ENCODE peak calls at places on chromosomes 11 and 22, in five cellular contexts. One of them, this sample, is unnamed.

GRCh38 chr11:117641008-117641915 is 155.8 kb downstream of the DSCAML1 start:
- DNase-seq in esophagus squamous epithelium: no peak
- DNase-seq in DND-41: no peak
- DNase-seq in WTC11: no peak
- DNase-seq in K562: no peak
- DNase-seq in this sample: no peak

GRCh38 chr22:35443790-35444684 is 44.1 kb downstream of the MCM5 start:
- DNase-seq in DND-41: no peak
- DNase-seq in esophagus squamous epithelium: no peak
- DNase-seq in WTC11: no peak
- DNase-seq in K562: no peak
- DNase-seq in this sample: no peak

GRCh38 chr11:70517996-70518907 is 119.9 kb downstream of the CTTN start:
- DNase-seq in K562: no peak
- DNase-seq in esophagus squamous epithelium: no peak
- DNase-seq in DND-41: no peak
- DNase-seq in WTC11: no peak
- DNase-seq in this sample: no peak

GRCh38 chr22:17159504-17159951 is 451 bp upstream of the HDHD5 start:
- DNase-seq in DND-41: no peak
- DNase-seq in K562: no peak
- DNase-seq in esophagus squamous epithelium: no peak
- DNase-seq in WTC11: no peak
- DNase-seq in this sample: peak; percentile 50

GRCh38 chr11:3081386-3081751 is 24.1 kb upstream of the CARS1 start:
- DNase-seq in WTC11: no peak
- DNase-seq in K562: no peak
- DNase-seq in esophagus squamous epithelium: no peak
- DNase-seq in DND-41: no peak
- DNase-seq in this sample: no peak

GRCh38 chr11:86606849-86607481 is 65.5 kb downstream of the ME3 start:
- DNase-seq in WTC11: no peak
- DNase-seq in K562: no peak
- DNase-seq in DND-41: no peak
- DNase-seq in esophagus squamous epithelium: no peak
- DNase-seq in this sample: no peak

GRCh38 chr11:109605006-109605405 is 183.0 kb downstream of the C11orf87 start:
- DNase-seq in esophagus squamous epithelium: no peak
- DNase-seq in WTC11: no peak
- DNase-seq in DND-41: no peak
- DNase-seq in K562: no peak
- DNase-seq in this sample: no peak

GRCh38 chr11:72222106-72222891 is 2.3 kb upstream of the INPPL1 start:
- DNase-seq in esophagus squamous epithelium: no peak
- DNase-seq in DND-41: no peak
- DNase-seq in WTC11: no peak
- DNase-seq in K562: no peak
- DNase-seq in this sample: peak; percentile 5

GRCh38 chr22:50445071-50445879 is 29.6 kb downstream of the SBF1 start:
- DNase-seq in K562: peak; percentile 24
- DNase-seq in DND-41: peak; percentile 47
- DNase-seq in esophagus squamous epithelium: no peak
- DNase-seq in WTC11: no peak
- DNase-seq in this sample: no peak

GRCh38 chr11:121722431-121723256 is 269.9 kb upstream of the SORL1-AS1 start:
- DNase-seq in K562: no peak
- DNase-seq in esophagus squamous epithelium: no peak
- DNase-seq in DND-41: no peak
- DNase-seq in WTC11: peak; percentile 63
- DNase-seq in this sample: peak; percentile 10

GRCh38 chr22:25023879-25024278 is 71.4 kb downstream of the KIAA1671 start:
- DNase-seq in DND-41: no peak
- DNase-seq in WTC11: no peak
- DNase-seq in esophagus squamous epithelium: no peak
- DNase-seq in K562: no peak
- DNase-seq in this sample: no peak

GRCh38 chr22:30483169-30483568 is 11.4 kb upstream of the SEC14L3 start:
- DNase-seq in DND-41: no peak
- DNase-seq in WTC11: no peak
- DNase-seq in esophagus squamous epithelium: no peak
- DNase-seq in K562: no peak
- DNase-seq in this sample: no peak

GRCh38 chr11:133821776-133822175 is 23.5 kb downstream of the SPATA19 start:
- DNase-seq in WTC11: peak; percentile 83
- DNase-seq in esophagus squamous epithelium: no peak
- DNase-seq in K562: peak; percentile 57
- DNase-seq in DND-41: peak; percentile 49
- DNase-seq in this sample: peak; percentile 78

GRCh38 chr11:95908826-95909225 is 15.1 kb downstream of the MTMR2 start:
- DNase-seq in WTC11: no peak
- DNase-seq in DND-41: no peak
- DNase-seq in K562: no peak
- DNase-seq in esophagus squamous epithelium: no peak
- DNase-seq in this sample: no peak

GRCh38 chr22:49935561-49935960 is 17.1 kb downstream of the CRELD2 start:
- DNase-seq in esophagus squamous epithelium: no peak
- DNase-seq in WTC11: no peak
- DNase-seq in K562: peak; percentile 52
- DNase-seq in DND-41: no peak
- DNase-seq in this sample: no peak

GRCh38 chr11:85809881-85810280 is 1.1 kb downstream of the SYTL2 start:
- DNase-seq in DND-41: no peak
- DNase-seq in esophagus squamous epithelium: no peak
- DNase-seq in WTC11: peak; percentile 45
- DNase-seq in K562: peak; percentile 19
- DNase-seq in this sample: no peak

GRCh38 chr11:3231550-3231850 is 717 bp downstream of the MRGPRE start:
- DNase-seq in WTC11: no peak
- DNase-seq in esophagus squamous epithelium: no peak
- DNase-seq in K562: no peak
- DNase-seq in DND-41: no peak
- DNase-seq in this sample: peak; percentile 24

GRCh38 chr11:115126515-115127208 is 377.6 kb downstream of the CADM1 start:
- DNase-seq in DND-41: no peak
- DNase-seq in K562: no peak
- DNase-seq in WTC11: no peak
- DNase-seq in esophagus squamous epithelium: no peak
- DNase-seq in this sample: peak; percentile 64

GRCh38 chr11:35235944-35236666 is 97.1 kb downstream of the CD44 start:
- DNase-seq in WTC11: no peak
- DNase-seq in K562: no peak
- DNase-seq in DND-41: peak; percentile 81
- DNase-seq in esophagus squamous epithelium: no peak
- DNase-seq in this sample: no peak

GRCh38 chr11:11584446-11584810 is 37.4 kb downstream of the GALNT18 start:
- DNase-seq in DND-41: no peak
- DNase-seq in esophagus squamous epithelium: no peak
- DNase-seq in K562: no peak
- DNase-seq in WTC11: no peak
- DNase-seq in this sample: no peak

GRCh38 chr11:58905716-58906547 is 33.4 kb upstream of the GLYATL1 start:
- DNase-seq in esophagus squamous epithelium: no peak
- DNase-seq in DND-41: no peak
- DNase-seq in K562: peak; percentile 24
- DNase-seq in WTC11: peak; percentile 85
- DNase-seq in this sample: no peak

GRCh38 chr11:78731008-78731407 is 156.3 kb upstream of the NARS2 start:
- DNase-seq in DND-41: no peak
- DNase-seq in K562: no peak
- DNase-seq in WTC11: no peak
- DNase-seq in esophagus squamous epithelium: no peak
- DNase-seq in this sample: no peak

GRCh38 chr11:75383246-75383645 is 16.1 kb upstream of the RPS3 start:
- DNase-seq in esophagus squamous epithelium: no peak
- DNase-seq in K562: no peak
- DNase-seq in DND-41: no peak
- DNase-seq in WTC11: peak; percentile 41
- DNase-seq in this sample: no peak

GRCh38 chr11:77139201-77139600 is 11.2 kb downstream of the MYO7A start:
- DNase-seq in esophagus squamous epithelium: no peak
- DNase-seq in WTC11: no peak
- DNase-seq in K562: no peak
- DNase-seq in DND-41: no peak
- DNase-seq in this sample: no peak

DNA sequence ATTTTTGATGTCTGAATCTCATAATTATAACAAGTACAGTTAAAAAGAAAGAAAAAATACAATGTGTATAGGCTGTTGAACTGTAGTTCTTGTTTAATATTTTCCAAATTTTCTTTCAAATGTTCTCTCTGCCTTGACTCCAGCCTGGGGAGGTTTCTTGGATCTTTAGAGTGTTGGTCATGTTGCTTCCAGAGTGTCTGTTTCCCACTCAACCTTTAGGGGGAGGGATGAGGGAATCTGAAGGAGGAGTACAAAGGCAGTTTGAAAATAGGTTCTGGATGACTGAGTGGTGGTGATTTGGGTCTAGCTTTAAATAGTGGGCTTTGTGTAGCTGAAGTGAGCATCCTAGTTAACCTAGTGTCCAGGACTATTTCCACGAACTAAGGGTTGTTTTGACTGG is 2.0 kb downstream of the CTNND1 start:
- DNase-seq in K562: peak; percentile 40
- DNase-seq in WTC11: no peak
- DNase-seq in esophagus squamous epithelium: no peak
- DNase-seq in DND-41: no peak
- DNase-seq in this sample: no peak
- TF ChIP-seq CTCF in K562: peak; percentile 16
- TF ChIP-seq CTCF in WTC11: no peak
- TF ChIP-seq CTCF in esophagus squamous epithelium: peak; percentile 25
- TF ChIP-seq CTCF in DND-41: no peak
- TF ChIP-seq CTCF in this sample: no peak

GRCh38 chr22:42819412-42820069 is 37.5 kb downstream of the ARFGAP3 start:
- DNase-seq in WTC11: no peak
- DNase-seq in esophagus squamous epithelium: no peak
- DNase-seq in DND-41: no peak
- DNase-seq in K562: no peak
- DNase-seq in this sample: no peak

GRCh38 chr22:42821386-42821785 is 35.7 kb downstream of the ARFGAP3 start:
- DNase-seq in DND-41: no peak
- DNase-seq in WTC11: no peak
- DNase-seq in esophagus squamous epithelium: no peak
- DNase-seq in K562: no peak
- DNase-seq in this sample: no peak

GRCh38 chr22:42816339-42816738 is 40.7 kb downstream of the ARFGAP3 start:
- DNase-seq in esophagus squamous epithelium: no peak
- DNase-seq in WTC11: no peak
- DNase-seq in DND-41: no peak
- DNase-seq in K562: no peak
- DNase-seq in this sample: no peak

GRCh38 chr22:42817556-42817955 is 39.5 kb downstream of the ARFGAP3 start:
- DNase-seq in DND-41: no peak
- DNase-seq in WTC11: no peak
- DNase-seq in esophagus squamous epithelium: no peak
- DNase-seq in K562: no peak
- DNase-seq in this sample: no peak

DNA sequence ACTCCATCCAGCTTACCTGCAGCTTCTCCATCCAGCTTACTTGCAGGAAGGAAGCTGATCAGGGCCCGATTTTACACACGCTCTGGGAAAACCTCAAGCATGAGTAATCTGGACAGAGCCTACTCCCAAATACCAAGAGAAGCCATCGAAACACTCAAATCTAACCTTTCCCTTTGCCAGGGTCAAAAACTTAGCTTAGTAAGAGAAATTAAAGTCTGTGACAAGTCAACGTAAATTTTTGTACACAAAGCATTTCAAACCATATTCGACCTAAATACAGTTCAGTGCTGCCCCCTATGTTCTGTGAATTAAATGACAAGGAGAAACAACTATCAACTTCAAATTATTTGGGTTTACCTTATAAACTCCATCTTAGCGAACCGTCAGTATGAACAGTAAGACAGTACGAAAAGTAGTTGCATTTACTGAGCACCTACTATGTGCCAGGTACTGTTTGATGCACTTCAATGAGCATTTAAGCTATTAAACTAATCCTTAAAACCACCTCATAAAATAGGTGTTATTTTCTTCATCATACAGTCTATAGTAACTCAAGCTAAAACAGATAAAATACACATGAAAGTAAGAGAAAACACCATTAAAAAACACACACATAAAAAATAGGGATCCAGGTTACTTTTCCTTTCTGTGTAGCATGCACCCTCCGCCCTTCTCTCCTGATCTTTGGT is 36.9 kb downstream of the ARFGAP3 start:
- DNase-seq in WTC11: no peak
- DNase-seq in esophagus squamous epithelium: no peak
- DNase-seq in DND-41: no peak
- DNase-seq in K562: peak; percentile 15
- DNase-seq in this sample: no peak
- TF ChIP-seq CTCF in WTC11: peak; percentile 58
- TF ChIP-seq CTCF in esophagus squamous epithelium: no peak
- TF ChIP-seq CTCF in DND-41: peak; percentile 53
- TF ChIP-seq CTCF in K562: peak; percentile 51
- TF ChIP-seq CTCF in this sample: peak; percentile 48

DNA sequence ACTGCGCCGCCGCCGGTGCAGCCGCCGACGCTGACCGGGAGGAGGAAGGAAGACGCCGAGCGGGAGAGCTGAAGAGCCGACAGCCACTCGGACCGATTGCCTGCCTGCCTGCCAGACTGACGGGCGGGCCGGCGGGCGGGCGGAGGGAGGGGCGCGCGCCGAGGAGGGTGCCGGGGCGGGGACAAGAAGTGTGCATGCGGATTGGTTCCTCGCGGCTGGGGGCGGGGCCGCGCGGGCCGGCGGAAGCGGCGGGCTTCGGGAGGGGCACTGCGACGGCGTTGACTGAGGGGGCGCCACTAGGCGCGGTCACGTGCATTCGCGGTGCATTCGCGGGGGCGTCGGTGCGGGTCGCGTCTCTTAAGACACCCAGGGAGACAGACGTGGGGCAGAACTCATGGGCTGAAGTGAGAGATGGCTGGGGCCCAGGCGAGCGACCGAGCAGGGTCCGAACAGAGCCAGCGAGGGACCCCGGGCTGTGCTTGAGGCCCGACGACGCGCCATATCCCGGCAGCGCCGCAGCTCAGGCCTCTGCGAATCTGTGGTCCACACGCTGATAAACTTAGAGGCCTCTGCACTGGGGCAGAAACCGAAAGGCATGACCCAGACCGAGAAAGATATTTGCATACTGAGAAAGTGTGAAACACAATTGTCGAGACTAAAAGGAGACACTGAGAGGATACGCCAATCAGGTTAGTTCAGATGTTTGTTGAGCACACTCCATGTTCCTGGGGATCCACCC is at the start of gene MAPK1:
- DNase-seq in esophagus squamous epithelium: peak; percentile 40
- DNase-seq in K562: peak; percentile 100
- DNase-seq in DND-41: peak; percentile 95
- DNase-seq in WTC11: peak; percentile 94
- DNase-seq in this sample: peak; percentile 92
- TF ChIP-seq CTCF in esophagus squamous epithelium: no peak
- TF ChIP-seq CTCF in K562: no peak
- TF ChIP-seq CTCF in DND-41: peak; percentile 51
- TF ChIP-seq CTCF in WTC11: no peak
- TF ChIP-seq CTCF in this sample: peak; percentile 28

DNA sequence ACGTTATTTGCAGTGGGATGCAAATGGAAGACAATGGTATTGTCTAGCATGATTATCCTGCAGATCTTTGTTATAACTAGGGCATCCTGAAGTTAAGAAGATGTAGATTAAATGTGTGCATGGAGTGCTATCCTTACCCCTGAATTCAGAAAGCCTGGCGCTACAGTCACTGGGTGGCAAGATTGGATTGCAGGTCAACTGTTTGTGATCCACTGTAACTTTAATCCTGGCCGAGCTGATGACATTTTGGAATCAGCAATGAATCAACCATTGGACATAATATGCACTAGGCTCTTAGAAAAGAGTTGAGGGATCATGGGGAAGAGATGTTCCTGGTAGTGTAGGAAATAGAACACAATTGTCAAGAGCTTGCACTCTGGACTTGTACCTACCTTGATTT is 25.1 kb downstream of the SEZ6L start:
- DNase-seq in esophagus squamous epithelium: no peak
- DNase-seq in WTC11: no peak
- DNase-seq in DND-41: no peak
- DNase-seq in K562: no peak
- DNase-seq in this sample: no peak
- TF ChIP-seq CTCF in esophagus squamous epithelium: no peak
- TF ChIP-seq CTCF in WTC11: no peak
- TF ChIP-seq CTCF in DND-41: no peak
- TF ChIP-seq CTCF in K562: no peak
- TF ChIP-seq CTCF in this sample: no peak